ENCODE peak calls at places on chromosomes 5 and 9, in seven cellular contexts. T, F, P, K, L, J and A are unnamed samples.
A peak's percentile ranks its signal among the peaks of the same experiment; 100 is the strongest.

GRCh38 chr9:94139672-94140417 is 55.6 kb downstream of the PTPDC1 start:
- ATAC-seq in T (no peak), F (peak; percentile 92), P (peak; percentile 55), K (no peak), L (no peak), J (peak; percentile 89), A (peak; percentile 72)

GRCh38 chr5:71841107-71841506 is 122.0 kb downstream of the CARTPT start:
- ATAC-seq in T (no peak), F (no peak), P (no peak), K (no peak), L (no peak), J (no peak), A (no peak)

GRCh38 chr5:88948746-88949600 is 66.0 kb upstream of the MEF2C start:
- ATAC-seq in T (no peak), F (no peak), P (no peak), K (peak; percentile 72), L (no peak), J (no peak), A (no peak)

GRCh38 chr9:1051286-1052118 is 1.3 kb downstream of the DMRT2 start:
- ATAC-seq in T (peak; percentile 38), F (no peak), P (peak; percentile 70), K (peak; percentile 18), L (peak; percentile 39), J (peak; percentile 17), A (peak; percentile 50)

GRCh38 chr9:70466976-70467551 is 52.6 kb upstream of the KLF9 start:
- ATAC-seq in T (peak; percentile 92), F (peak; percentile 27), P (no peak), K (no peak), L (no peak), J (no peak), A (peak; percentile 66)

GRCh38 chr5:63573402-63573801 is 388.8 kb downstream of the HTR1A start:
- ATAC-seq in T (no peak), F (no peak), P (no peak), K (no peak), L (no peak), J (no peak), A (no peak)

GRCh38 chr9:21933281-21933680 is 60.9 kb downstream of the CDKN2A start:
- ATAC-seq in T (no peak), F (no peak), P (peak; percentile 34), K (peak; percentile 54), L (no peak), J (no peak), A (no peak)

GRCh38 chr5:55847837-55848236 is 3.3 kb upstream of the IL31RA start:
- ATAC-seq in T (no peak), F (no peak), P (no peak), K (no peak), L (no peak), J (no peak), A (no peak)

GRCh38 chr5:78718185-78718584 is 69.6 kb upstream of the LHFPL2 start:
- ATAC-seq in T (no peak), F (no peak), P (no peak), K (no peak), L (no peak), J (no peak), A (no peak)

GRCh38 chr5:16897800-16898199 is 38.3 kb downstream of the MYO10 start:
- ATAC-seq in T (no peak), F (no peak), P (no peak), K (no peak), L (no peak), J (no peak), A (no peak)